ENCODE peak calls at places on chromosomes 4 and X, in nine cellular contexts. One of them, this sample, is unnamed.

GRCh38 chrX:137945470-137945869 is 379.5 kb downstream of the ZIC3 start:
- DNase-seq in bronchial epithelial cell: no peak
- DNase-seq in right lobe of liver: no peak
- DNase-seq in upper lobe of left lung: no peak
- DNase-seq in BJ: no peak
- DNase-seq in colonic mucosa: no peak
- DNase-seq in stomach: no peak
- DNase-seq in HL-60: no peak
- DNase-seq in NB4: no peak
- DNase-seq in this sample: no peak

GRCh38 chr4:8297141-8297601 is 27.6 kb downstream of the HTRA3 start:
- DNase-seq in bronchial epithelial cell: no peak
- DNase-seq in right lobe of liver: peak
- DNase-seq in upper lobe of left lung: no peak
- DNase-seq in BJ: no peak
- DNase-seq in colonic mucosa: no peak
- DNase-seq in stomach: no peak
- DNase-seq in HL-60: no peak
- DNase-seq in NB4: no peak
- DNase-seq in this sample: no peak

GRCh38 chr4:139167774-139168444 is 9.1 kb downstream of the ELF2 start:
- DNase-seq in bronchial epithelial cell: peak
- DNase-seq in right lobe of liver: no peak
- DNase-seq in upper lobe of left lung: no peak
- DNase-seq in BJ: no peak
- DNase-seq in colonic mucosa: no peak
- DNase-seq in stomach: no peak
- DNase-seq in HL-60: peak
- DNase-seq in NB4: peak
- DNase-seq in this sample: peak

GRCh38 chrX:87236836-87237235 is 280.8 kb upstream of the KLHL4 start:
- DNase-seq in bronchial epithelial cell: no peak
- DNase-seq in right lobe of liver: no peak
- DNase-seq in upper lobe of left lung: no peak
- DNase-seq in BJ: no peak
- DNase-seq in colonic mucosa: no peak
- DNase-seq in stomach: no peak
- DNase-seq in HL-60: no peak
- DNase-seq in NB4: no peak
- DNase-seq in this sample: no peak

GRCh38 chrX:123732679-123733363 is at the start of gene THOC2:
- DNase-seq in bronchial epithelial cell: peak
- DNase-seq in right lobe of liver: peak
- DNase-seq in upper lobe of left lung: peak
- DNase-seq in BJ: peak
- DNase-seq in colonic mucosa: peak
- DNase-seq in stomach: peak
- DNase-seq in HL-60: peak
- DNase-seq in NB4: peak
- DNase-seq in this sample: peak

GRCh38 chrX:101223226-101223625 is 3.6 kb downstream of the DRP2 start:
- DNase-seq in bronchial epithelial cell: no peak
- DNase-seq in right lobe of liver: no peak
- DNase-seq in upper lobe of left lung: no peak
- DNase-seq in BJ: no peak
- DNase-seq in colonic mucosa: no peak
- DNase-seq in stomach: no peak
- DNase-seq in HL-60: no peak
- DNase-seq in NB4: no peak
- DNase-seq in this sample: peak

GRCh38 chr4:171846232-171846631 is 33.0 kb downstream of the GALNTL6 start:
- DNase-seq in bronchial epithelial cell: peak
- DNase-seq in right lobe of liver: no peak
- DNase-seq in upper lobe of left lung: peak
- DNase-seq in BJ: no peak
- DNase-seq in colonic mucosa: peak
- DNase-seq in stomach: peak
- DNase-seq in HL-60: peak
- DNase-seq in NB4: peak
- DNase-seq in this sample: peak

GRCh38 chr4:177005801-177006230 is 213.1 kb upstream of the VEGFC start:
- DNase-seq in bronchial epithelial cell: peak
- DNase-seq in right lobe of liver: no peak
- DNase-seq in upper lobe of left lung: no peak
- DNase-seq in BJ: peak
- DNase-seq in colonic mucosa: no peak
- DNase-seq in stomach: no peak
- DNase-seq in HL-60: no peak
- DNase-seq in NB4: peak
- DNase-seq in this sample: peak

GRCh38 chr4:107896158-107896645 is 35.1 kb upstream of the CYP2U1 start:
- DNase-seq in bronchial epithelial cell: peak
- DNase-seq in right lobe of liver: no peak
- DNase-seq in upper lobe of left lung: peak
- DNase-seq in BJ: peak
- DNase-seq in colonic mucosa: no peak
- DNase-seq in stomach: no peak
- DNase-seq in HL-60: no peak
- DNase-seq in NB4: no peak
- DNase-seq in this sample: no peak

GRCh38 chrX:136268051-136269048 is 17.1 kb upstream of the MAP7D3 start:
- DNase-seq in bronchial epithelial cell: peak
- DNase-seq in right lobe of liver: no peak
- DNase-seq in upper lobe of left lung: no peak
- DNase-seq in BJ: no peak
- DNase-seq in colonic mucosa: peak
- DNase-seq in stomach: no peak
- DNase-seq in HL-60: peak
- DNase-seq in NB4: peak
- DNase-seq in this sample: peak

GRCh38 chr4:166143227-166143626 is 270.2 kb downstream of the TLL1 start:
- DNase-seq in bronchial epithelial cell: peak
- DNase-seq in right lobe of liver: no peak
- DNase-seq in upper lobe of left lung: no peak
- DNase-seq in BJ: peak
- DNase-seq in colonic mucosa: no peak
- DNase-seq in stomach: no peak
- DNase-seq in HL-60: no peak
- DNase-seq in NB4: peak
- DNase-seq in this sample: peak

GRCh38 chr4:986949-987688 is at the start of gene IDUA:
- DNase-seq in bronchial epithelial cell: peak
- DNase-seq in right lobe of liver: peak
- DNase-seq in upper lobe of left lung: peak
- DNase-seq in BJ: no peak
- DNase-seq in colonic mucosa: peak
- DNase-seq in stomach: peak
- DNase-seq in HL-60: peak
- DNase-seq in NB4: peak
- DNase-seq in this sample: peak

GRCh38 chrX:2185341-2186082 is 315.3 kb downstream of the DHRSX start:
- DNase-seq in bronchial epithelial cell: no peak
- DNase-seq in right lobe of liver: no peak
- DNase-seq in upper lobe of left lung: no peak
- DNase-seq in BJ: no peak
- DNase-seq in colonic mucosa: no peak
- DNase-seq in stomach: no peak
- DNase-seq in HL-60: no peak
- DNase-seq in NB4: no peak
- DNase-seq in this sample: no peak
- TF ChIP-seq CTCF in bronchial epithelial cell: no peak
- TF ChIP-seq CTCF in right lobe of liver: no peak
- TF ChIP-seq CTCF in upper lobe of left lung: no peak
- TF ChIP-seq CTCF in BJ: no peak
- TF ChIP-seq CTCF in colonic mucosa: no peak
- TF ChIP-seq CTCF in stomach: no peak
- TF ChIP-seq CTCF in HL-60: no peak
- TF ChIP-seq CTCF in NB4: no peak
- TF ChIP-seq CTCF in this sample: no peak

DNA sequence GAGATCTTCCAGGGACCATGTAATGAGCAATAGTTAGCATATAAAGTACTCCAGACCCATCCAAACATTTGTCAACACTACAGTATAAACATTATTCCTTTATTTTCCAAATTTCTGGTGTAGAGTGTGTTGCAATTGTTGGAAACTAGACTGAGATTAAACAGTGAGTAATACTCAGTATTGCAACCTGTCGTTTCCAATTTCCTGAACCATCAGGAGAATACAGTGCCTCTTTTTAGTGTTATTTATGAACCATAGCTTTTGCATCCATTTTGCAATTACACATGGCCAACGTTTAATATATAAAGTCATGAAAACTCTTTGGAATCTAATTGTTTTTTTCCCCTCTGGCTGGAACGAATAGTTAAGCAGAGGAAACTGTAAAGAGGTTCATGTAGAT is 58.3 kb upstream of the DHRSX start:
- DNase-seq in bronchial epithelial cell: no peak
- DNase-seq in right lobe of liver: no peak
- DNase-seq in upper lobe of left lung: no peak
- DNase-seq in BJ: peak
- DNase-seq in colonic mucosa: no peak
- DNase-seq in stomach: no peak
- DNase-seq in HL-60: no peak
- DNase-seq in NB4: no peak
- DNase-seq in this sample: no peak
- H3K4me3 ChIP-seq in bronchial epithelial cell: no peak
- H3K4me3 ChIP-seq in right lobe of liver: no peak
- H3K4me3 ChIP-seq in upper lobe of left lung: no peak
- H3K4me3 ChIP-seq in BJ: no peak
- H3K4me3 ChIP-seq in colonic mucosa: no peak
- H3K4me3 ChIP-seq in stomach: no peak
- H3K4me3 ChIP-seq in HL-60: no peak
- H3K4me3 ChIP-seq in NB4: no peak
- H3K4me3 ChIP-seq in this sample: no peak

DNA sequence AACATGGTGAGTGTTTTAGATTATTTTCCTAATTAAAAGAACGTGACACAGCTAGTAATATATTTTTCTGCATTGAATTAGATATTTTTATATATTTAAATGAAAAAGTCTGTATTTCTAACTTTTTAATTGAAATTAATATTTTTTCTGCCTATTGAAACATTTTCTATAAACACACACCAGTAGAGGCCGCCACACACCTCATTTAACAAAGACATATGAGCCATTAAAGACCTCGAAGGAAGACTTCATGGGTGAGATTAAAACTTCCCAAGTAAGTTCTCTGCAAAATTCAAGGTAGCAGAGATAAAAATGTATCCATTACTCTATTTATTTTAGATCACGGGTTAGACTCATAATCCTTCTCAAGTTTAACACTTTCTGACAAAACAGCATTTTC is 8.3 kb downstream of the SLITRK2 start:
- DNase-seq in bronchial epithelial cell: peak
- DNase-seq in right lobe of liver: no peak
- DNase-seq in upper lobe of left lung: no peak
- DNase-seq in BJ: no peak
- DNase-seq in colonic mucosa: no peak
- DNase-seq in stomach: no peak
- DNase-seq in HL-60: no peak
- DNase-seq in NB4: peak
- DNase-seq in this sample: peak
- TF ChIP-seq CTCF in bronchial epithelial cell: no peak
- TF ChIP-seq CTCF in right lobe of liver: peak
- TF ChIP-seq CTCF in upper lobe of left lung: peak
- TF ChIP-seq CTCF in BJ: no peak
- TF ChIP-seq CTCF in colonic mucosa: no peak
- TF ChIP-seq CTCF in stomach: no peak
- TF ChIP-seq CTCF in HL-60: no peak
- TF ChIP-seq CTCF in NB4: no peak
- TF ChIP-seq CTCF in this sample: no peak

GRCh38 chr4:81409836-81410235 is 61.9 kb downstream of the RASGEF1B start:
- DNase-seq in bronchial epithelial cell: no peak
- DNase-seq in right lobe of liver: no peak
- DNase-seq in upper lobe of left lung: no peak
- DNase-seq in BJ: no peak
- DNase-seq in colonic mucosa: no peak
- DNase-seq in stomach: no peak
- DNase-seq in HL-60: no peak
- DNase-seq in NB4: no peak
- DNase-seq in this sample: no peak

GRCh38 chr4:81408341-81408740 is 63.4 kb downstream of the RASGEF1B start:
- DNase-seq in bronchial epithelial cell: no peak
- DNase-seq in right lobe of liver: no peak
- DNase-seq in upper lobe of left lung: no peak
- DNase-seq in BJ: no peak
- DNase-seq in colonic mucosa: no peak
- DNase-seq in stomach: no peak
- DNase-seq in HL-60: no peak
- DNase-seq in NB4: no peak
- DNase-seq in this sample: no peak

GRCh38 chr4:81407726-81408125 is 64.0 kb downstream of the RASGEF1B start:
- DNase-seq in bronchial epithelial cell: peak
- DNase-seq in right lobe of liver: no peak
- DNase-seq in upper lobe of left lung: no peak
- DNase-seq in BJ: no peak
- DNase-seq in colonic mucosa: no peak
- DNase-seq in stomach: no peak
- DNase-seq in HL-60: no peak
- DNase-seq in NB4: no peak
- DNase-seq in this sample: no peak

GRCh38 chr4:81404294-81404693 is 67.4 kb downstream of the RASGEF1B start:
- DNase-seq in bronchial epithelial cell: no peak
- DNase-seq in right lobe of liver: no peak
- DNase-seq in upper lobe of left lung: no peak
- DNase-seq in BJ: no peak
- DNase-seq in colonic mucosa: no peak
- DNase-seq in stomach: no peak
- DNase-seq in HL-60: no peak
- DNase-seq in NB4: no peak
- DNase-seq in this sample: no peak

DNA sequence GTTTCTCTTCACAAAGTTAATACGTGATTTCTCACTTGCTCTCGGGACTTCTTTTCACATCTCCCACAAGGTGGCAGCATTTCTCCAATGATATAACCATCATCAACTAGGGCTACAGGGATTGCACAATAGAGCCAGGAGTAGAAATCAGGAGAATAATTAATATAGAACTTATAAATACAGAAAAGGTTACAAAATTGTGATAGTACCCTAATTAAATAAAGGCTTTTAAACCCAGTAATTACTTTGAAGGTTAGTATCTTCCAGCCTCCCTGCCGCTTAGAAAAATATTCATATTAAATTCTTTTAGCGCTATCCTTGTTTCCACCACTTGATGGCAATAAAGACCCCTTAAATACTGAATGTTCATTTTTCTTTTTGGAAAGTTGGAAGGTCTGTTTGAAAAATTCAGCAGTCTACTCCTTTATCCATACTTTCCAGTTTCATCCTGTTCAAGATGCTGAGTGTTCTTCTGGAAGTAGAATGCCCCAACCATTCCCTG is 65.8 kb downstream of the RASGEF1B start:
- DNase-seq in bronchial epithelial cell: peak
- DNase-seq in right lobe of liver: no peak
- DNase-seq in upper lobe of left lung: no peak
- DNase-seq in BJ: peak
- DNase-seq in colonic mucosa: peak
- DNase-seq in stomach: peak
- DNase-seq in HL-60: peak
- DNase-seq in NB4: peak
- DNase-seq in this sample: peak
- H3K4me3 ChIP-seq in bronchial epithelial cell: no peak
- H3K4me3 ChIP-seq in right lobe of liver: no peak
- H3K4me3 ChIP-seq in upper lobe of left lung: no peak
- H3K4me3 ChIP-seq in BJ: no peak
- H3K4me3 ChIP-seq in colonic mucosa: peak
- H3K4me3 ChIP-seq in stomach: no peak
- H3K4me3 ChIP-seq in HL-60: no peak
- H3K4me3 ChIP-seq in NB4: no peak
- H3K4me3 ChIP-seq in this sample: no peak

GRCh38 chrX:134608153-134608552 is 50.1 kb downstream of the PLAC1 start:
- DNase-seq in bronchial epithelial cell: no peak
- DNase-seq in right lobe of liver: no peak
- DNase-seq in upper lobe of left lung: no peak
- DNase-seq in BJ: no peak
- DNase-seq in colonic mucosa: no peak
- DNase-seq in stomach: no peak
- DNase-seq in HL-60: no peak
- DNase-seq in NB4: no peak
- DNase-seq in this sample: no peak
- TF ChIP-seq CTCF in bronchial epithelial cell: no peak
- TF ChIP-seq CTCF in right lobe of liver: no peak
- TF ChIP-seq CTCF in upper lobe of left lung: no peak
- TF ChIP-seq CTCF in BJ: no peak
- TF ChIP-seq CTCF in colonic mucosa: no peak
- TF ChIP-seq CTCF in stomach: no peak
- TF ChIP-seq CTCF in HL-60: no peak
- TF ChIP-seq CTCF in NB4: no peak
- TF ChIP-seq CTCF in this sample: no peak